ENCODE peak calls at places on chromosome 3, in six cellular contexts. N is neuronal stem cell, I is mesendoderm, S is IMR-90, Z is H1, B is mesenchymal stem cell. E is an unnamed sample.

GRCh38 chr3:33364531-33365128 is 75.6 kb downstream of the UBP1 start:
- DNase-seq in N (no peak), I (peak), S (peak), Z (no peak), B (peak), E (no peak)

GRCh38 chr3:12785096-12785495 is 11.4 kb upstream of the CAND2 start:
- DNase-seq in N (no peak), I (no peak), S (no peak), Z (no peak), B (no peak), E (no peak)

GRCh38 chr3:140794507-140794906 is 116.6 kb downstream of the TRIM42 start:
- DNase-seq in N (no peak), I (peak), S (no peak), Z (no peak), B (no peak), E (no peak)

GRCh38 chr3:66449411-66449931 is 51.4 kb downstream of the LRIG1 start:
- DNase-seq in N (no peak), I (no peak), S (no peak), Z (no peak), B (no peak), E (no peak)

GRCh38 chr3:46488735-46489361 is 8.9 kb upstream of the RTP3 start:
- DNase-seq in N (peak), I (peak), S (peak), Z (peak), B (peak), E (peak)

GRCh38 chr3:113287818-113288648 is 76.7 kb downstream of the BOC start:
- DNase-seq in N (peak), I (peak), S (peak), Z (peak), B (peak), E (no peak)

GRCh38 chr3:60716573-60716972 is 534.7 kb downstream of the FHIT start:
- DNase-seq in N (no peak), I (no peak), S (peak), Z (no peak), B (peak), E (no peak)

GRCh38 chr3:15292765-15293522 is 39.4 kb downstream of the SH3BP5 start:
- DNase-seq in N (no peak), I (no peak), S (peak), Z (no peak), B (peak), E (no peak)

GRCh38 chr3:132432639-132433038 is 15.3 kb downstream of the DNAJC13 start:
- DNase-seq in N (no peak), I (no peak), S (peak), Z (no peak), B (peak), E (no peak)

DNA sequence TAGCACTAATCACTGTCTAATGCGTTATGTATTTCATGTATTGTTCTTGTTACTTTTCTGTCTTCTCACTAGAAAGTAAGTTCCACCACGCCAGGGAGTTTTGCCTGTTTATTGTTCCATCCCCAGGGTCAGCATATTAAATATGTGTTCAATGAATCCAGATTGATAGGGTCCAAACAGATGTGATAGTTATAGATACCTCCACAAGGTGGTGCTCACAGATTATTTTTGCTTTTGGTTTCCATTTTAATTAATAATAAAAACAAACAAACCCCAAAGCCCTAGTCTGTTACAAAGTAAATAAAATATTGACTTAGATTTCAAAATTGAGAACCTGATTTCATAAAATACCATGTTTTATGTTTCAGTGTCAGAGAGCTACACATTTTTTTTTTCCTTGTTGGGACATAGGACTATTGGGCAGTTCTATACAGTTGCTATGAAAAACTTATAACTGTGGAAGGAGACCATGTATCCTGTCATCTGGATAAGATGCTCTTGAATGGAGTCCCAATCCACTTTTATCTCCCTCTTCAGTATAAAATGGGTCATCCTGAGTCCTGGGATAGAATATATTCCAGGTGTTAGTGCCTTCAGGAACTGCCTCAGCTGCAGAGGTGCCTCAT is 12.4 kb downstream of the OTOL1 start:
- DNase-seq in N (no peak), I (no peak), S (no peak), Z (no peak), B (peak), E (no peak)
- H2BK15ac ChIP-seq in N (no peak), I (no peak), S (no peak), Z (no peak), B (no peak), E (no peak)

GRCh38 chr3:54870423-54870822 is 57.4 kb downstream of the LRTM1 start:
- DNase-seq in N (peak), I (peak), S (peak), Z (no peak), B (peak), E (no peak)
- H3K18ac ChIP-seq in N (no peak), I (no peak), S (peak), Z (no peak), B (peak), E (no peak)

GRCh38 chr3:196754215-196754937 is 14.7 kb downstream of the PAK2 start:
- DNase-seq in N (no peak), I (peak), S (no peak), Z (no peak), B (peak), E (no peak)

GRCh38 chr3:196753201-196753600 is 13.5 kb downstream of the PAK2 start:
- DNase-seq in N (no peak), I (no peak), S (no peak), Z (no peak), B (no peak), E (no peak)

GRCh38 chr3:196757876-196758739 is 18.5 kb downstream of the PAK2 start:
- DNase-seq in N (no peak), I (no peak), S (peak), Z (no peak), B (peak), E (no peak)

GRCh38 chr3:196756738-196757137 is 17.1 kb downstream of the PAK2 start:
- DNase-seq in N (no peak), I (no peak), S (no peak), Z (no peak), B (no peak), E (no peak)
- H2BK15ac ChIP-seq in N (no peak), I (no peak), S (no peak), Z (no peak), B (no peak), E (no peak)

GRCh38 chr3:194632983-194633348 is 253 bp downstream of the TMEM44 start:
- DNase-seq in N (peak), I (peak), S (no peak), Z (peak), B (peak), E (no peak)
- H3K18ac ChIP-seq in N (no peak), I (peak), S (peak), Z (no peak), B (peak), E (no peak)